ENCODE peak calls at places on chromosomes 3 and 15, in four cellular contexts. C is endothelial cell of umbilical vein, M is Panc1, Z is foreskin keratinocyte. E is an unnamed sample.

GRCh38 chr3:196788509-196788908 is 48.9 kb downstream of the PAK2 start:
- DNase-seq in C (no peak), M (no peak), Z (no peak), E (no peak)

GRCh38 chr3:69084668-69085542 is at the start of gene ARL6IP5:
- DNase-seq in C (peak; percentile 93), M (no peak), Z (peak; percentile 80), E (peak; percentile 67)

GRCh38 chr3:127408684-127409420 is 121.0 kb upstream of the PRR20G start:
- DNase-seq in C (no peak), M (no peak), Z (no peak), E (no peak)

GRCh38 chr3:168498194-168498593 is 402.5 kb upstream of the GOLIM4 start:
- DNase-seq in C (no peak), M (no peak), Z (no peak), E (no peak)

GRCh38 chr3:117557469-117557868 is 847.9 kb downstream of the TUSC7 start:
- DNase-seq in C (no peak), M (no peak), Z (no peak), E (no peak)

GRCh38 chr15:70348581-70349344 is 251.0 kb upstream of the TLE3 start:
- DNase-seq in C (no peak), M (no peak), Z (peak; percentile 59), E (peak; percentile 61)

GRCh38 chr3:128247841-128248240 is 94.6 kb downstream of the EEFSEC start:
- DNase-seq in C (no peak), M (no peak), Z (no peak), E (no peak)

GRCh38 chr15:77059761-77060345 is 11.1 kb downstream of the TSPAN3 start:
- DNase-seq in C (peak; percentile 61), M (no peak), Z (no peak), E (no peak)

GRCh38 chr3:152222327-152222726 is 46.4 kb upstream of the MBNL1 start:
- DNase-seq in C (no peak), M (no peak), Z (no peak), E (no peak)

GRCh38 chr3:45003406-45003805 is 22.7 kb upstream of the CLEC3B start:
- DNase-seq in C (peak; percentile 70), M (no peak), Z (no peak), E (no peak)

GRCh38 chr3:172129534-172129867 is 90.1 kb downstream of the FNDC3B start:
- DNase-seq in C (no peak), M (no peak), Z (no peak), E (no peak)

GRCh38 chr3:190370369-190370768 is 17.6 kb upstream of the CLDN16 start:
- DNase-seq in C (no peak), M (no peak), Z (no peak), E (no peak)

GRCh38 chr15:20358066-20358780 is 183.4 kb downstream of the GOLGA6L6 start:
- DNase-seq in C (no peak), M (no peak), Z (no peak), E (no peak)

GRCh38 chr3:192408007-192408655 is 319.2 kb downstream of the FGF12 start:
- DNase-seq in C (peak; percentile 43), M (no peak), Z (no peak), E (no peak)

GRCh38 chr3:82800248-82800647 is 1038.8 kb upstream of the GBE1 start:
- DNase-seq in C (no peak), M (no peak), Z (no peak), E (no peak)

GRCh38 chr15:23857028-23857641 is 170.0 kb upstream of the NDN start:
- DNase-seq in C (peak; percentile 1), M (no peak), Z (no peak), E (no peak)

GRCh38 chr15:79475312-79475711 is 43.2 kb downstream of the MINAR1 start:
- DNase-seq in C (no peak), M (no peak), Z (peak; percentile 17), E (peak; percentile 6)

GRCh38 chr3:120326784-120327183 is 22.4 kb downstream of the LRRC58 start:
- DNase-seq in C (no peak), M (no peak), Z (no peak), E (no peak)

GRCh38 chr15:70096975-70097336 is 761 bp downstream of the TLE3 start:
- DNase-seq in C (no peak), M (no peak), Z (peak; percentile 1), E (no peak)

GRCh38 chr3:22858486-22858885 is 344.6 kb upstream of the UBE2E2 start:
- DNase-seq in C (no peak), M (no peak), Z (no peak), E (no peak)

GRCh38 chr3:115127208-115127607 is 19.9 kb downstream of the ZBTB20 start:
- DNase-seq in C (no peak), M (no peak), Z (no peak), E (no peak)

GRCh38 chr3:156536524-156537316 is 18.2 kb downstream of the SSR3 start:
- DNase-seq in C (no peak), M (no peak), Z (no peak), E (no peak)

GRCh38 chr3:185402561-185402960 is 39.6 kb downstream of the MAP3K13 start:
- DNase-seq in C (no peak), M (no peak), Z (peak; percentile 20), E (no peak)

GRCh38 chr3:23115171-23115877 is 87.8 kb upstream of the UBE2E2 start:
- DNase-seq in C (no peak), M (no peak), Z (no peak), E (no peak)

GRCh38 chr15:39192376-39192775 is 388.5 kb upstream of the THBS1 start:
- DNase-seq in C (no peak), M (no peak), Z (no peak), E (no peak)

DNA sequence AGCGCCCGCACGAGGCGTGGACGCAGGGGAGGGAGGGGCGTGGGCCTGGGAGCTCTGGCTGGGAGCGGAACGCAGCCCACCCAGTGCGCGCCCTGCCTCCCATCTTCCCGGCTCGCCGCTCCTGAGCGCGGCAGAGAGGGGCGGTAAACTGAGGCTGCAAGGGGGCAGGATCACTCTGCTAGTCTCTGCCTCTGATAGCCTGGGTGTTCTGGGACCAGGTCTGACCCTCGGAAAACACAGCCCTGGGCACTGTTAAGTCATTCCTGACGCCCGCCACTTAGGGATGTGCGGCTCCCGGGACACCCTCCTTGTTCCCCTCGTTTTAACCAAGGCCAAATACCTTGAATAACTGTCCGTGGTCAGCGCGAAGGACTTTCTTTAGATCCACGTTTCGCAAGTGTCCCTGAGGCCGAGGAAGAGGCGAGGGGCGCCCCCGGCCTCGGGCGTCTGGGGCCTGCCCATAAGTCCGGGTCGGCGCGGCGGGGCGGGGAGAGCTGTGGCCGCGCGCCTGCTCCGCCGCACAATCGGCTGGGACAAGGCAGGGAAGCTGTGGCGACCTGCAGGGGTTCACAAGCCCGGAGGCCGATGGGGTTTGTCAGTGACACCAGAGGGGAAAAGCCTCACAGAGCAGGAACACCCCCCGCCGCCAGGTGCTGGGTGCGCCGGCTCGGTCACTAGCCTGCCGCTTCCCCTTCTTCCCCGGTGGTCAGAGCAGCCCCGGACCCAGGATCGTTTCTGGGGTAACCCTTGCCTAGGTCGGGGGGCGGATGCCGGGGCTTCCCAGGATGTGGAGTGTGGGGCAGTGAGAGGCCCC is 1.5 kb downstream of the ITPKA start:
- DNase-seq in C (no peak), M (no peak), Z (no peak), E (no peak)
- H3K27ac ChIP-seq in C (no peak overlapping the region), M (no peak overlapping the region), Z (no peak overlapping the region), E (no peak overlapping the region)

GRCh38 chr15:26936502-26936901 is 34.5 kb upstream of the GABRG3 start:
- DNase-seq in C (no peak), M (no peak), Z (no peak), E (no peak)

GRCh38 chr15:26937134-26937533 is 33.8 kb upstream of the GABRG3 start:
- DNase-seq in C (no peak), M (no peak), Z (no peak), E (no peak)

GRCh38 chr15:26939398-26939797 is 31.6 kb upstream of the GABRG3 start:
- DNase-seq in C (no peak), M (no peak), Z (no peak), E (no peak)

GRCh38 chr15:26929588-26929987 is 41.4 kb upstream of the GABRG3 start:
- DNase-seq in C (no peak), M (no peak), Z (no peak), E (no peak)

DNA sequence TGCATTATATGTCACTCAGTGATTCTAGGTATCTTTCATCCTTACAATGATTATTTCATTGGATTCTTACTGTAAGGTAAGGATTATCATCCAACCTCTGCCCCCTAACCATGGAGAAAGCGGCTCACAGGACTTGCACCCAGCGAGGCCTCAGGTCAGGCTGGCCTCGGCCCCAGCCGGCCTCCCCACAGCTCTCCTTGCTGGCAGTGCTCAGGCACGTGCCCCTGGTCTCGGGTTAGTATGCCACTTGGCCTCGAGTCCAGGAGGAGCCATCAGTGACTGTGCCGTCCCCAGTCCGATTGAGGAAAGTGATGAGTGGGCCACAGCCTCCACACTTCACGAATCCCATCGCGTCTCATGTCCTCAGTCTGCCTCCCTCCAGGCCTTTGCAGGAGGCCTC is 35.7 kb upstream of the GABRG3 start:
- DNase-seq in C (no peak), M (no peak), Z (no peak), E (no peak)
- H3K27ac ChIP-seq in C (no peak overlapping the region), M (no peak overlapping the region), Z (no peak overlapping the region), E (no peak overlapping the region)

GRCh38 chr3:58346368-58346767 is 13.7 kb downstream of the PXK start:
- DNase-seq in C (no peak), M (no peak), Z (no peak), E (no peak)

GRCh38 chr3:58345457-58345856 is 12.8 kb downstream of the PXK start:
- DNase-seq in C (no peak), M (no peak), Z (no peak), E (no peak)

GRCh38 chr3:58350627-58351013 is 17.9 kb downstream of the PXK start:
- DNase-seq in C (no peak), M (no peak), Z (no peak), E (no peak)

GRCh38 chr3:58349792-58350626 is 17.3 kb downstream of the PXK start:
- DNase-seq in C (no peak), M (no peak), Z (no peak), E (no peak)

GRCh38 chr3:58347984-58348383 is 15.3 kb downstream of the PXK start:
- DNase-seq in C (no peak), M (no peak), Z (no peak), E (no peak)
- H3K27ac ChIP-seq in C (no peak overlapping the region), M (no peak overlapping the region), Z (no peak overlapping the region), E (no peak overlapping the region)

GRCh38 chr15:61908241-61908640 is 152.0 kb downstream of the VPS13C start:
- DNase-seq in C (no peak), M (no peak), Z (no peak), E (no peak)

GRCh38 chr15:61910839-61911369 is 149.3 kb downstream of the VPS13C start:
- DNase-seq in C (no peak), M (no peak), Z (no peak), E (no peak)

GRCh38 chr15:61907753-61908086 is 152.5 kb downstream of the VPS13C start:
- DNase-seq in C (no peak), M (no peak), Z (no peak), E (no peak)

DNA sequence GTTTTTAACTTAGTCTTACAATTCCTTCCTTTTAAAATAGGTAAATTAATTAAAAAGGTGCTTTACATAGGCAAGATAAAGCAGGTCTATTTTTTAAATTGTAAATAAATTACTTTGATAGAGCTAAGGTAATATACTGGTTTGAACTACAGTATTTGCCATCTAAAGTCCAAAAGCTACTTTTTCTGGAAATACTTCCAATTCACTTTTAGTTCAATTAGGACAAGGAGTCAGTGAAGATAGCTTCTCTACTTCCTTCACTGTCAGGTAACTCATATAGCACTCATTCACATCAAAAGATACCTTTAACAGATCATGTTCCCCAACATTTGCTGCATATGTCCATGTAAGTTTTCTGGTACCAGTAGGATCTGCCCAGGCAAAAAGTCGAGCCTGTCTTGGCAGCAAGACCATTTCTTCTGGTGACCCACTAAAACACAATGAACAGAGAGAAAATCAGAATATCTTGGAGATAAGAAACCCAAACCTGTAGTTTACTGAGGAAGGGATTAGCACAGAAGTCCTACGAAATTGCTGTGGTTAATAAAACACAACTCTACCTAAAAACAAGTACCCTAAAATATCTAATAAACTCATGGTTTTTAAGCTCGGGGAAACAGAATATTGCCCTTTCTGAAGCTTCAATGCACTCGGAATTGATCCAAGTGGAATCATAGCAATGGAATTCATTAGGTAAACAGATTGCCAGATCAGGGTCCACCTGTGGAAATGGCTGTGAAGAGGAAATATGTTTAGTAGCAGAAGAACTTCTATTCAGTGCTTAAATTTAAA is 153.1 kb downstream of the VPS13C start:
- DNase-seq in C (no peak), M (no peak), Z (no peak), E (no peak)
- H3K27ac ChIP-seq in C (no peak overlapping the region), M (no peak overlapping the region), Z (no peak overlapping the region), E (no peak overlapping the region)

E was measured in epithelial cell of prostate.